ENCODE peak calls at places on chromosomes 3 and 15, in six cellular contexts. One of them, this sample, is unnamed.

GRCh38 chr3:185825639-185826481 is 1.0 kb upstream of the IGF2BP2 start:
- DNase-seq in colonic mucosa: peak; percentile 75
- DNase-seq in heart left ventricle: peak; percentile 21
- DNase-seq in neural progenitor cell: peak; percentile 72
- DNase-seq in GM20000: peak; percentile 75
- DNase-seq in right lobe of liver: peak; percentile 62
- DNase-seq in this sample: peak; percentile 68

GRCh38 chr3:71784201-71784913 is 591 bp downstream of the PROK2 start:
- DNase-seq in colonic mucosa: no peak
- DNase-seq in heart left ventricle: no peak
- DNase-seq in neural progenitor cell: peak; percentile 74
- DNase-seq in GM20000: no peak
- DNase-seq in right lobe of liver: no peak
- DNase-seq in this sample: no peak

GRCh38 chr3:60417590-60417989 is 833.7 kb downstream of the FHIT start:
- DNase-seq in colonic mucosa: no peak
- DNase-seq in heart left ventricle: no peak
- DNase-seq in neural progenitor cell: no peak
- DNase-seq in GM20000: no peak
- DNase-seq in right lobe of liver: no peak
- DNase-seq in this sample: no peak

GRCh38 chr3:48186993-48187578 is 1.1 kb downstream of the CDC25A start:
- DNase-seq in colonic mucosa: no peak
- DNase-seq in heart left ventricle: no peak
- DNase-seq in neural progenitor cell: peak; percentile 38
- DNase-seq in GM20000: no peak
- DNase-seq in right lobe of liver: no peak
- DNase-seq in this sample: no peak

GRCh38 chr15:68107142-68107541 is 53.0 kb downstream of the PIAS1 start:
- DNase-seq in colonic mucosa: no peak
- DNase-seq in heart left ventricle: no peak
- DNase-seq in neural progenitor cell: no peak
- DNase-seq in GM20000: no peak
- DNase-seq in right lobe of liver: no peak
- DNase-seq in this sample: no peak

GRCh38 chr3:108406661-108407206 is 103.7 kb downstream of the MYH15 start:
- DNase-seq in colonic mucosa: peak; percentile 84
- DNase-seq in heart left ventricle: no peak
- DNase-seq in neural progenitor cell: peak; percentile 52
- DNase-seq in GM20000: peak; percentile 59
- DNase-seq in right lobe of liver: no peak
- DNase-seq in this sample: peak; percentile 73

GRCh38 chr3:45182915-45183881 is 37.0 kb upstream of the CDCP1 start:
- DNase-seq in colonic mucosa: peak; percentile 88
- DNase-seq in heart left ventricle: no peak
- DNase-seq in neural progenitor cell: peak; percentile 31
- DNase-seq in GM20000: no peak
- DNase-seq in right lobe of liver: no peak
- DNase-seq in this sample: no peak

GRCh38 chr3:56988874-56989433 is 71.5 kb upstream of the SPATA12 start:
- DNase-seq in colonic mucosa: peak; percentile 85
- DNase-seq in heart left ventricle: peak; percentile 81
- DNase-seq in neural progenitor cell: peak; percentile 89
- DNase-seq in GM20000: peak; percentile 62
- DNase-seq in right lobe of liver: peak; percentile 67
- DNase-seq in this sample: peak; percentile 61

GRCh38 chr3:38137615-38138346 is 680 bp upstream of the MYD88 start:
- DNase-seq in colonic mucosa: peak; percentile 49
- DNase-seq in heart left ventricle: no peak
- DNase-seq in neural progenitor cell: peak; percentile 58
- DNase-seq in GM20000: peak; percentile 48
- DNase-seq in right lobe of liver: peak; percentile 62
- DNase-seq in this sample: peak; percentile 52

GRCh38 chr15:30990451-30991300 is 752 bp downstream of the MTMR10 start:
- DNase-seq in colonic mucosa: no peak
- DNase-seq in heart left ventricle: no peak
- DNase-seq in neural progenitor cell: peak; percentile 73
- DNase-seq in GM20000: peak; percentile 38
- DNase-seq in right lobe of liver: no peak
- DNase-seq in this sample: peak; percentile 28

GRCh38 chr3:9669720-9670432 is 20.6 kb downstream of the MTMR14 start:
- DNase-seq in colonic mucosa: no peak
- DNase-seq in heart left ventricle: peak; percentile 37
- DNase-seq in neural progenitor cell: no peak
- DNase-seq in GM20000: no peak
- DNase-seq in right lobe of liver: peak; percentile 75
- DNase-seq in this sample: no peak

DNA sequence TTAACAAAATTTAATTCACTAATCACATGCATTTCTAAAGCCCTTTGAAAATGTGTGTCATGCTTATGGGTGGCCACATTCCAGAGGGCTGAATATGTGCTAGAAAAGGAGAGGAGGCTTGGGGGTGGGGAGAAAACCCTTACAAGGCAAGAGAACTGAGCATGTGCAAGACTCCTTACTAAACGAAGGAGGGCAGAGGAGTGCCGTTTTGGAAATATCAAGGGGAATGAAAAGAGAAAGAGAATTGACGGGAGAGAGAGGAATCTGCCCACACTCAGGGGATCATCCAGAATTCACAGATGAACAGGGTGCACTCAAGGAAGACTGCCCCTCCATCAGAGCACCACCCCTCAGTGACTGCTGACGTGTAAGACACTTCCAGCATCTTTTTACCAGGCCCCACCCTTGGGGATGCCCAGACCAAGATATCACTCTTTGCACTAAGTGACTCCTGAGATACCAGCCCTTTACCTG is 37.9 kb upstream of the TSC22D2 start:
- DNase-seq in colonic mucosa: peak; percentile 45
- DNase-seq in heart left ventricle: peak; percentile 61
- DNase-seq in neural progenitor cell: peak; percentile 79
- DNase-seq in GM20000: no peak
- DNase-seq in right lobe of liver: no peak
- DNase-seq in this sample: no peak
- TF ChIP-seq CTCF in colonic mucosa: no peak
- TF ChIP-seq CTCF in heart left ventricle: no peak
- TF ChIP-seq CTCF in neural progenitor cell: peak; percentile 16
- TF ChIP-seq CTCF in GM20000: no peak
- TF ChIP-seq CTCF in right lobe of liver: no peak
- TF ChIP-seq CTCF in this sample: no peak

GRCh38 chr3:180594631-180595348 is 7.2 kb upstream of the TTC14 start:
- DNase-seq in colonic mucosa: no peak
- DNase-seq in heart left ventricle: no peak
- DNase-seq in neural progenitor cell: peak; percentile 53
- DNase-seq in GM20000: peak; percentile 29
- DNase-seq in right lobe of liver: no peak
- DNase-seq in this sample: no peak
- TF ChIP-seq CTCF in colonic mucosa: no peak
- TF ChIP-seq CTCF in heart left ventricle: no peak
- TF ChIP-seq CTCF in neural progenitor cell: peak; percentile 74
- TF ChIP-seq CTCF in GM20000: peak; percentile 18
- TF ChIP-seq CTCF in right lobe of liver: peak; percentile 9
- TF ChIP-seq CTCF in this sample: peak; percentile 55

GRCh38 chr3:107204121-107204520 is 173.1 kb upstream of the CCDC54 start:
- DNase-seq in colonic mucosa: no peak
- DNase-seq in heart left ventricle: no peak
- DNase-seq in neural progenitor cell: no peak
- DNase-seq in GM20000: no peak
- DNase-seq in right lobe of liver: no peak
- DNase-seq in this sample: no peak

GRCh38 chr3:107205354-107205753 is 171.9 kb upstream of the CCDC54 start:
- DNase-seq in colonic mucosa: no peak
- DNase-seq in heart left ventricle: no peak
- DNase-seq in neural progenitor cell: peak; percentile 15
- DNase-seq in GM20000: no peak
- DNase-seq in right lobe of liver: no peak
- DNase-seq in this sample: no peak

GRCh38 chr3:107208100-107208499 is 169.1 kb upstream of the CCDC54 start:
- DNase-seq in colonic mucosa: peak; percentile 25
- DNase-seq in heart left ventricle: peak; percentile 69
- DNase-seq in neural progenitor cell: peak; percentile 52
- DNase-seq in GM20000: no peak
- DNase-seq in right lobe of liver: no peak
- DNase-seq in this sample: no peak

GRCh38 chr3:107206945-107207344 is 170.3 kb upstream of the CCDC54 start:
- DNase-seq in colonic mucosa: no peak
- DNase-seq in heart left ventricle: no peak
- DNase-seq in neural progenitor cell: no peak
- DNase-seq in GM20000: no peak
- DNase-seq in right lobe of liver: no peak
- DNase-seq in this sample: no peak

DNA sequence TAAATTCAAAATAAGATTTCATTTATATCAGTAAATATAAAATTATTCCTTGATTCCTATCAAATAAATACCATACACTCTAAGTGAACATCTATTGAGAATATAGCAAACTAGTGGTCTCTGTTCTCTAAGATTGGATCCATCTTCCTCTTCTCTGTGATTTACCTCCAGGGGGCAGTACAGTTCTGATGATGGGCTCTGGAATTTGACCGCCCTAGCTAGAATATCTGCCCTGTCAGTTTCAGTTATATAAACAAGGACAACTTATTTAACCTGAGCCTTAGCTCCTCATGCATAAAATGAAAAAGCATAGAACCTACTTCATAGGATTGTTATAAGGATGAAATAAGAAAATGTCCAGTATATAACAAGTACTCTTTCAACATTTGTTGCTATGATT is 171.1 kb upstream of the CCDC54 start:
- DNase-seq in colonic mucosa: peak; percentile 18
- DNase-seq in heart left ventricle: peak; percentile 32
- DNase-seq in neural progenitor cell: peak; percentile 72
- DNase-seq in GM20000: peak; percentile 29
- DNase-seq in right lobe of liver: no peak
- DNase-seq in this sample: peak; percentile 10
- TF ChIP-seq CTCF in colonic mucosa: peak; percentile 19
- TF ChIP-seq CTCF in heart left ventricle: peak; percentile 46
- TF ChIP-seq CTCF in neural progenitor cell: peak; percentile 87
- TF ChIP-seq CTCF in GM20000: peak; percentile 21
- TF ChIP-seq CTCF in right lobe of liver: peak; percentile 51
- TF ChIP-seq CTCF in this sample: peak; percentile 49

GRCh38 chr3:13702226-13702820 is 153.4 kb downstream of the FBLN2 start:
- DNase-seq in colonic mucosa: no peak
- DNase-seq in heart left ventricle: no peak
- DNase-seq in neural progenitor cell: no peak
- DNase-seq in GM20000: no peak
- DNase-seq in right lobe of liver: peak; percentile 12
- DNase-seq in this sample: no peak

GRCh38 chr3:13703071-13703470 is 154.1 kb downstream of the FBLN2 start:
- DNase-seq in colonic mucosa: no peak
- DNase-seq in heart left ventricle: no peak
- DNase-seq in neural progenitor cell: no peak
- DNase-seq in GM20000: no peak
- DNase-seq in right lobe of liver: peak; percentile 25
- DNase-seq in this sample: no peak

GRCh38 chr3:13700889-13701288 is 152.0 kb downstream of the FBLN2 start:
- DNase-seq in colonic mucosa: no peak
- DNase-seq in heart left ventricle: no peak
- DNase-seq in neural progenitor cell: no peak
- DNase-seq in GM20000: no peak
- DNase-seq in right lobe of liver: peak; percentile 23
- DNase-seq in this sample: no peak

GRCh38 chr3:13698498-13698897 is 149.6 kb downstream of the FBLN2 start:
- DNase-seq in colonic mucosa: no peak
- DNase-seq in heart left ventricle: no peak
- DNase-seq in neural progenitor cell: peak; percentile 45
- DNase-seq in GM20000: no peak
- DNase-seq in right lobe of liver: no peak
- DNase-seq in this sample: no peak

DNA sequence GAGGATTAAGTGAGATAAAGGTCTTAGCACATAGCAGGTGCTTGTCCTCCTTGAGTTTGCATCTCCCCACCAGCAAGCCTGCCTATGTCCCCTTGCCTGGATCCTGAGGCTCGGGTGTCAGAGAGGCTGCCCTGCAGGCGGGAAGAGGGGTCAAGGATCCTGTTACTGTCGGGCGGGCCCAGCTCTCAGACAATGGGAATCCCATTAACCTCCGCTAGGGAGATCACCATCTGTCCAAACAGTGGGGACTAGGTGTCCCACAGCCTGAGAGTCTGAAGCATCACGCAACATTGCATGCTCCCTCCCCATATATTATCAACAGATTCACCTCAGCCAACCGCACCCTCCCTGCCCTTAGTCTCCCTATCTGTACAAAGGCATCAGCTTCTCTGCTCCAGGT is 151.4 kb downstream of the FBLN2 start:
- DNase-seq in colonic mucosa: no peak
- DNase-seq in heart left ventricle: no peak
- DNase-seq in neural progenitor cell: peak; percentile 71
- DNase-seq in GM20000: no peak
- DNase-seq in right lobe of liver: peak; percentile 19
- DNase-seq in this sample: no peak
- TF ChIP-seq CTCF in colonic mucosa: no peak
- TF ChIP-seq CTCF in heart left ventricle: no peak
- TF ChIP-seq CTCF in neural progenitor cell: peak; percentile 10
- TF ChIP-seq CTCF in GM20000: no peak
- TF ChIP-seq CTCF in right lobe of liver: no peak
- TF ChIP-seq CTCF in this sample: no peak

DNA sequence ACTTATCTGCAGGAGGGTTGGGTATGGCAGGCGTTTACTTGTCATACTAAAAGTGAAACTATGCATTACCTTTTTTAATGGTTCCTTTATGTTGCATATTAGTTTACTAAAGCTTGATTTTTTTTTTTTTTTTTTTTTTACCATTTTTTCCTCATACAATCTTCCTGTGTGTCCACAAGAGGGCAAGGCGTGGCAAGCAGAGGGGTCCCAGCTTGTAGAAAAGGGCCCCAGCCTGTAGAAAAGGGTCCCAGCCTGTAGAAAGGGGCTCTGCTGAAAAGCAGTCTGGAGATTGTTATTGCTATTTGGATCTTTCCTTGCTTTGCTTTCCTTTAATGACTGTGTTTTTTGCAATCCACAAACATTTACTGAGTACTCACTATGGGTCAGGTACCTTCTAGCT is 21.9 kb downstream of the MKRN2 start:
- DNase-seq in colonic mucosa: no peak
- DNase-seq in heart left ventricle: no peak
- DNase-seq in neural progenitor cell: no peak
- DNase-seq in GM20000: no peak
- DNase-seq in right lobe of liver: no peak
- DNase-seq in this sample: no peak
- TF ChIP-seq CTCF in colonic mucosa: no peak
- TF ChIP-seq CTCF in heart left ventricle: no peak
- TF ChIP-seq CTCF in neural progenitor cell: peak; percentile 5
- TF ChIP-seq CTCF in GM20000: no peak
- TF ChIP-seq CTCF in right lobe of liver: no peak
- TF ChIP-seq CTCF in this sample: no peak

This sample was measured in GM13977.